ENCODE peak calls at places on chromosomes 6 and 20, in five cellular contexts. D is NCI-H1694, U is GM06990, S is H1, Z is HFFc6. G is an unnamed sample.

GRCh38 chr6:79079425-79080130 is 1.5 kb upstream of the PHIP start:
- DNase-seq in D (no peak), U (no peak), Z (no peak), S (no peak), G (no peak)

GRCh38 chr6:149863596-149863845 is 638 bp downstream of the LRP11 start:
- DNase-seq in S (no peak), U (no peak), D (no peak), Z (no peak), G (no peak)

GRCh38 chr6:55445648-55446204 is 118.5 kb downstream of the GFRAL start:
- DNase-seq in S (no peak), U (peak; percentile 0), D (no peak), Z (peak; percentile 12), G (no peak)

GRCh38 chr20:8148501-8148900 is 16.4 kb downstream of the PLCB1 start:
- DNase-seq in S (no peak), Z (no peak), D (no peak), U (no peak), G (no peak)

GRCh38 chr6:41805830-41806774 is 18.6 kb downstream of the TOMM6 start:
- DNase-seq in U (no peak), S (no peak), Z (no peak), D (no peak), G (no peak)

GRCh38 chr20:35271904-35272303 is 6.0 kb downstream of the MMP24OS start:
- DNase-seq in S (no peak), Z (peak; percentile 61), U (no peak), D (no peak), G (no peak)

GRCh38 chr6:6661684-6662083 is 73.2 kb downstream of the LY86 start:
- DNase-seq in U (no peak), S (no peak), Z (no peak), D (peak; percentile 99), G (no peak)

GRCh38 chr20:35491823-35492222 is 36.4 kb downstream of the CEP250 start:
- DNase-seq in S (no peak), D (no peak), Z (no peak), U (no peak), G (no peak)

GRCh38 chr6:56329296-56330050 is 82.1 kb upstream of the COL21A1 start:
- DNase-seq in Z (peak; percentile 35), S (no peak), D (no peak), U (no peak), G (no peak)

GRCh38 chr20:40283689-40284088 is 405.3 kb downstream of the MAFB start:
- DNase-seq in Z (no peak), U (no peak), D (no peak), S (no peak), G (no peak)

GRCh38 chr20:63635431-63636141 is 8.7 kb upstream of the GMEB2 start:
- DNase-seq in D (no peak), S (no peak), Z (no peak), U (peak; percentile 64), G (peak; percentile 64)

GRCh38 chr6:28090902-28091586 is 10.7 kb downstream of the ZNF165 start:
- DNase-seq in Z (no peak), U (no peak), S (no peak), D (no peak), G (no peak)

GRCh38 chr6:89161326-89162046 is 15.6 kb downstream of the PM20D2 start:
- DNase-seq in Z (no peak), U (no peak), D (no peak), S (no peak), G (no peak)

GRCh38 chr6:113182370-113183141 is 674.6 kb upstream of the MARCKS start:
- DNase-seq in U (no peak), D (no peak), S (no peak), Z (peak; percentile 84), G (no peak)

GRCh38 chr6:109240370-109241084 is 141.7 kb downstream of the CD164 start:
- DNase-seq in D (no peak), U (no peak), S (no peak), Z (no peak), G (no peak)